ENCODE peak calls at places on chromosomes 5 and 9, in nine cellular contexts. One of them, this sample, is unnamed.

GRCh38 chr5:103674739-103675138 is 112.2 kb upstream of the NUDT12 start:
- DNase-seq in neural progenitor cell: no peak
- DNase-seq in ovary: no peak
- DNase-seq in right lobe of liver: no peak
- DNase-seq in endodermal cell: no peak
- DNase-seq in MM.1S: no peak
- DNase-seq in AG10803: peak
- DNase-seq in nephron progenitor cell: no peak
- DNase-seq in bronchial epithelial cell: no peak
- DNase-seq in this sample: no peak

GRCh38 chr5:57626703-57627102 is 144.1 kb upstream of the ACTBL2 start:
- DNase-seq in neural progenitor cell: no peak
- DNase-seq in ovary: no peak
- DNase-seq in right lobe of liver: no peak
- DNase-seq in endodermal cell: no peak
- DNase-seq in MM.1S: no peak
- DNase-seq in AG10803: no peak
- DNase-seq in nephron progenitor cell: no peak
- DNase-seq in bronchial epithelial cell: no peak
- DNase-seq in this sample: no peak

GRCh38 chr9:35002623-35003022 is 13.1 kb downstream of the DNAJB5 start:
- DNase-seq in neural progenitor cell: no peak
- DNase-seq in ovary: no peak
- DNase-seq in right lobe of liver: no peak
- DNase-seq in endodermal cell: no peak
- DNase-seq in MM.1S: no peak
- DNase-seq in AG10803: no peak
- DNase-seq in nephron progenitor cell: no peak
- DNase-seq in bronchial epithelial cell: no peak
- DNase-seq in this sample: peak

GRCh38 chr5:73412597-73412988 is 36.0 kb downstream of the FOXD1 start:
- DNase-seq in neural progenitor cell: no peak
- DNase-seq in ovary: no peak
- DNase-seq in right lobe of liver: no peak
- DNase-seq in endodermal cell: no peak
- DNase-seq in MM.1S: no peak
- DNase-seq in AG10803: peak
- DNase-seq in nephron progenitor cell: no peak
- DNase-seq in bronchial epithelial cell: peak
- DNase-seq in this sample: no peak

GRCh38 chr5:93236807-93237421 is 344.1 kb downstream of the NR2F1-AS1 start:
- DNase-seq in neural progenitor cell: no peak
- DNase-seq in ovary: no peak
- DNase-seq in right lobe of liver: no peak
- DNase-seq in endodermal cell: no peak
- DNase-seq in MM.1S: no peak
- DNase-seq in AG10803: no peak
- DNase-seq in nephron progenitor cell: no peak
- DNase-seq in bronchial epithelial cell: peak
- DNase-seq in this sample: no peak

GRCh38 chr5:119355636-119356383 is at the start of gene TNFAIP8:
- DNase-seq in neural progenitor cell: peak
- DNase-seq in ovary: peak
- DNase-seq in right lobe of liver: peak
- DNase-seq in endodermal cell: peak
- DNase-seq in MM.1S: no peak
- DNase-seq in AG10803: peak
- DNase-seq in nephron progenitor cell: peak
- DNase-seq in bronchial epithelial cell: peak
- DNase-seq in this sample: peak

GRCh38 chr5:158634713-158635112 is 465.0 kb downstream of the EBF1 start:
- DNase-seq in neural progenitor cell: peak
- DNase-seq in ovary: no peak
- DNase-seq in right lobe of liver: no peak
- DNase-seq in endodermal cell: no peak
- DNase-seq in MM.1S: no peak
- DNase-seq in AG10803: peak
- DNase-seq in nephron progenitor cell: no peak
- DNase-seq in bronchial epithelial cell: no peak
- DNase-seq in this sample: no peak

GRCh38 chr5:10750909-10751308 is 10.1 kb downstream of the DAP start:
- DNase-seq in neural progenitor cell: no peak
- DNase-seq in ovary: no peak
- DNase-seq in right lobe of liver: no peak
- DNase-seq in endodermal cell: no peak
- DNase-seq in MM.1S: no peak
- DNase-seq in AG10803: no peak
- DNase-seq in nephron progenitor cell: no peak
- DNase-seq in bronchial epithelial cell: no peak
- DNase-seq in this sample: no peak

GRCh38 chr5:74017786-74018211 is 391.8 kb downstream of the ARHGEF28 start:
- DNase-seq in neural progenitor cell: no peak
- DNase-seq in ovary: no peak
- DNase-seq in right lobe of liver: no peak
- DNase-seq in endodermal cell: peak
- DNase-seq in MM.1S: no peak
- DNase-seq in AG10803: peak
- DNase-seq in nephron progenitor cell: no peak
- DNase-seq in bronchial epithelial cell: peak
- DNase-seq in this sample: no peak

GRCh38 chr5:56305001-56305400 is 71.9 kb upstream of the ANKRD55 start:
- DNase-seq in neural progenitor cell: no peak
- DNase-seq in ovary: no peak
- DNase-seq in right lobe of liver: no peak
- DNase-seq in endodermal cell: no peak
- DNase-seq in MM.1S: no peak
- DNase-seq in AG10803: peak
- DNase-seq in nephron progenitor cell: no peak
- DNase-seq in bronchial epithelial cell: no peak
- DNase-seq in this sample: no peak

GRCh38 chr5:108720416-108720815 is 27.3 kb upstream of the FER start:
- DNase-seq in neural progenitor cell: no peak
- DNase-seq in ovary: no peak
- DNase-seq in right lobe of liver: no peak
- DNase-seq in endodermal cell: no peak
- DNase-seq in MM.1S: no peak
- DNase-seq in AG10803: peak
- DNase-seq in nephron progenitor cell: no peak
- DNase-seq in bronchial epithelial cell: peak
- DNase-seq in this sample: peak

GRCh38 chr5:37477426-37477825 is 98.3 kb downstream of the WDR70 start:
- DNase-seq in neural progenitor cell: no peak
- DNase-seq in ovary: no peak
- DNase-seq in right lobe of liver: no peak
- DNase-seq in endodermal cell: no peak
- DNase-seq in MM.1S: no peak
- DNase-seq in AG10803: no peak
- DNase-seq in nephron progenitor cell: no peak
- DNase-seq in bronchial epithelial cell: no peak
- DNase-seq in this sample: no peak

GRCh38 chr5:66498791-66499207 is 97.4 kb upstream of the MAST4 start:
- DNase-seq in neural progenitor cell: peak
- DNase-seq in ovary: no peak
- DNase-seq in right lobe of liver: no peak
- DNase-seq in endodermal cell: peak
- DNase-seq in MM.1S: no peak
- DNase-seq in AG10803: peak
- DNase-seq in nephron progenitor cell: no peak
- DNase-seq in bronchial epithelial cell: peak
- DNase-seq in this sample: peak

GRCh38 chr9:2597483-2597882 is 24.1 kb upstream of the VLDLR start:
- DNase-seq in neural progenitor cell: no peak
- DNase-seq in ovary: no peak
- DNase-seq in right lobe of liver: no peak
- DNase-seq in endodermal cell: no peak
- DNase-seq in MM.1S: no peak
- DNase-seq in AG10803: peak
- DNase-seq in nephron progenitor cell: no peak
- DNase-seq in bronchial epithelial cell: no peak
- DNase-seq in this sample: no peak

GRCh38 chr5:87393331-87393730 is 19.4 kb downstream of the CCNH start:
- DNase-seq in neural progenitor cell: no peak
- DNase-seq in ovary: no peak
- DNase-seq in right lobe of liver: no peak
- DNase-seq in endodermal cell: no peak
- DNase-seq in MM.1S: no peak
- DNase-seq in AG10803: peak
- DNase-seq in nephron progenitor cell: no peak
- DNase-seq in bronchial epithelial cell: peak
- DNase-seq in this sample: no peak

GRCh38 chr9:95854386-95855015 is 21.0 kb upstream of the ERCC6L2 start:
- DNase-seq in neural progenitor cell: no peak
- DNase-seq in ovary: no peak
- DNase-seq in right lobe of liver: no peak
- DNase-seq in endodermal cell: no peak
- DNase-seq in MM.1S: no peak
- DNase-seq in AG10803: peak
- DNase-seq in nephron progenitor cell: no peak
- DNase-seq in bronchial epithelial cell: peak
- DNase-seq in this sample: no peak

GRCh38 chr5:102763734-102764133 is 8.6 kb downstream of the PAM start:
- DNase-seq in neural progenitor cell: no peak
- DNase-seq in ovary: no peak
- DNase-seq in right lobe of liver: no peak
- DNase-seq in endodermal cell: no peak
- DNase-seq in MM.1S: no peak
- DNase-seq in AG10803: no peak
- DNase-seq in nephron progenitor cell: no peak
- DNase-seq in bronchial epithelial cell: no peak
- DNase-seq in this sample: no peak

GRCh38 chr5:175652741-175653663 is 4.9 kb upstream of the HRH2 start:
- DNase-seq in neural progenitor cell: no peak
- DNase-seq in ovary: no peak
- DNase-seq in right lobe of liver: no peak
- DNase-seq in endodermal cell: no peak
- DNase-seq in MM.1S: peak
- DNase-seq in AG10803: no peak
- DNase-seq in nephron progenitor cell: no peak
- DNase-seq in bronchial epithelial cell: no peak
- DNase-seq in this sample: no peak

GRCh38 chr5:133849116-133849515 is 119.3 kb downstream of the C5orf15 start:
- DNase-seq in neural progenitor cell: no peak
- DNase-seq in ovary: no peak
- DNase-seq in right lobe of liver: no peak
- DNase-seq in endodermal cell: no peak
- DNase-seq in MM.1S: no peak
- DNase-seq in AG10803: no peak
- DNase-seq in nephron progenitor cell: no peak
- DNase-seq in bronchial epithelial cell: no peak
- DNase-seq in this sample: no peak

GRCh38 chr9:105405514-105406131 is 42.2 kb upstream of the FSD1L start:
- DNase-seq in neural progenitor cell: peak
- DNase-seq in ovary: no peak
- DNase-seq in right lobe of liver: no peak
- DNase-seq in endodermal cell: no peak
- DNase-seq in MM.1S: peak
- DNase-seq in AG10803: peak
- DNase-seq in nephron progenitor cell: no peak
- DNase-seq in bronchial epithelial cell: no peak
- DNase-seq in this sample: peak

GRCh38 chr9:69900406-69900805 is 79.8 kb downstream of the CFAP95 start:
- DNase-seq in neural progenitor cell: no peak
- DNase-seq in ovary: no peak
- DNase-seq in right lobe of liver: no peak
- DNase-seq in endodermal cell: no peak
- DNase-seq in MM.1S: no peak
- DNase-seq in AG10803: no peak
- DNase-seq in nephron progenitor cell: no peak
- DNase-seq in bronchial epithelial cell: peak
- DNase-seq in this sample: no peak

GRCh38 chr5:72191404-72191803 is 84.1 kb downstream of the MAP1B start:
- DNase-seq in neural progenitor cell: no peak
- DNase-seq in ovary: no peak
- DNase-seq in right lobe of liver: no peak
- DNase-seq in endodermal cell: no peak
- DNase-seq in MM.1S: no peak
- DNase-seq in AG10803: peak
- DNase-seq in nephron progenitor cell: no peak
- DNase-seq in bronchial epithelial cell: no peak
- DNase-seq in this sample: no peak

GRCh38 chr9:122389799-122390481 is 19.1 kb downstream of the PTGS1 start:
- DNase-seq in neural progenitor cell: no peak
- DNase-seq in ovary: no peak
- DNase-seq in right lobe of liver: peak
- DNase-seq in endodermal cell: peak
- DNase-seq in MM.1S: no peak
- DNase-seq in AG10803: no peak
- DNase-seq in nephron progenitor cell: no peak
- DNase-seq in bronchial epithelial cell: peak
- DNase-seq in this sample: no peak

GRCh38 chr5:138241688-138242547 is 28.8 kb upstream of the CDC23 start:
- DNase-seq in neural progenitor cell: peak
- DNase-seq in ovary: no peak
- DNase-seq in right lobe of liver: peak
- DNase-seq in endodermal cell: peak
- DNase-seq in MM.1S: no peak
- DNase-seq in AG10803: peak
- DNase-seq in nephron progenitor cell: peak
- DNase-seq in bronchial epithelial cell: no peak
- DNase-seq in this sample: peak
- TF ChIP-seq CTCF in neural progenitor cell: peak
- TF ChIP-seq CTCF in ovary: no peak
- TF ChIP-seq CTCF in right lobe of liver: no peak
- TF ChIP-seq CTCF in endodermal cell: no peak
- TF ChIP-seq CTCF in MM.1S: no peak
- TF ChIP-seq CTCF in AG10803: no peak
- TF ChIP-seq CTCF in nephron progenitor cell: no peak
- TF ChIP-seq CTCF in bronchial epithelial cell: no peak
- TF ChIP-seq CTCF in this sample: no peak

GRCh38 chr5:177494356-177495195 is 2.8 kb downstream of the PDLIM7 start:
- DNase-seq in neural progenitor cell: peak
- DNase-seq in ovary: peak
- DNase-seq in right lobe of liver: no peak
- DNase-seq in endodermal cell: peak
- DNase-seq in MM.1S: no peak
- DNase-seq in AG10803: peak
- DNase-seq in nephron progenitor cell: peak
- DNase-seq in bronchial epithelial cell: peak
- DNase-seq in this sample: peak
- TF ChIP-seq CTCF in neural progenitor cell: peak
- TF ChIP-seq CTCF in ovary: no peak
- TF ChIP-seq CTCF in right lobe of liver: peak
- TF ChIP-seq CTCF in endodermal cell: peak
- TF ChIP-seq CTCF in MM.1S: no peak
- TF ChIP-seq CTCF in AG10803: peak
- TF ChIP-seq CTCF in nephron progenitor cell: no peak
- TF ChIP-seq CTCF in bronchial epithelial cell: peak
- TF ChIP-seq CTCF in this sample: peak

GRCh38 chr5:26856238-26856637 is 182.1 kb downstream of the CDH9 start:
- DNase-seq in neural progenitor cell: no peak
- DNase-seq in ovary: no peak
- DNase-seq in right lobe of liver: no peak
- DNase-seq in endodermal cell: no peak
- DNase-seq in MM.1S: no peak
- DNase-seq in AG10803: no peak
- DNase-seq in nephron progenitor cell: no peak
- DNase-seq in bronchial epithelial cell: no peak
- DNase-seq in this sample: no peak
- TF ChIP-seq CTCF in neural progenitor cell: no peak
- TF ChIP-seq CTCF in ovary: no peak
- TF ChIP-seq CTCF in right lobe of liver: no peak
- TF ChIP-seq CTCF in endodermal cell: no peak
- TF ChIP-seq CTCF in MM.1S: no peak
- TF ChIP-seq CTCF in AG10803: no peak
- TF ChIP-seq CTCF in nephron progenitor cell: no peak
- TF ChIP-seq CTCF in bronchial epithelial cell: no peak
- TF ChIP-seq CTCF in this sample: no peak

GRCh38 chr9:113410207-113411158 is at the start of the genes C9orf43 and POLE3:
- DNase-seq in neural progenitor cell: peak
- DNase-seq in ovary: peak
- DNase-seq in right lobe of liver: peak
- DNase-seq in endodermal cell: peak
- DNase-seq in MM.1S: peak
- DNase-seq in AG10803: peak
- DNase-seq in nephron progenitor cell: peak
- DNase-seq in bronchial epithelial cell: peak
- DNase-seq in this sample: peak
- TF ChIP-seq CTCF in neural progenitor cell: no peak
- TF ChIP-seq CTCF in ovary: peak
- TF ChIP-seq CTCF in right lobe of liver: no peak
- TF ChIP-seq CTCF in endodermal cell: no peak
- TF ChIP-seq CTCF in MM.1S: no peak
- TF ChIP-seq CTCF in AG10803: no peak
- TF ChIP-seq CTCF in nephron progenitor cell: no peak
- TF ChIP-seq CTCF in bronchial epithelial cell: no peak
- TF ChIP-seq CTCF in this sample: peak